ENCODE peak calls at places on chromosomes 6 and 20, in six cellular contexts. One of them, this sample, is unnamed.

GRCh38 chr20:3406481-3407425 is 716 bp downstream of the DNAAF9 start:
- DNase-seq in neural crest cell: peak; percentile 9
- DNase-seq in fibroblast of pulmonary artery: peak; percentile 51
- DNase-seq in activated naive CD4-positive, alpha-beta T cell treated with anti-CD3 and anti-CD28 coated beads, Interleukin-2, amount 10 ng/mL, durations not matched to agents 7 days and 5 days: no peak
- DNase-seq in GM03348: peak; percentile 65
- DNase-seq in astrocyte of the spinal cord: no peak
- DNase-seq in this sample: peak; percentile 76

GRCh38 chr20:24620937-24621519 is 151.6 kb downstream of the SYNDIG1 start:
- DNase-seq in neural crest cell: no peak
- DNase-seq in fibroblast of pulmonary artery: no peak
- DNase-seq in activated naive CD4-positive, alpha-beta T cell treated with anti-CD3 and anti-CD28 coated beads, Interleukin-2, amount 10 ng/mL, durations not matched to agents 7 days and 5 days: no peak
- DNase-seq in GM03348: no peak
- DNase-seq in astrocyte of the spinal cord: no peak
- DNase-seq in this sample: no peak

GRCh38 chr6:72589096-72589495 is 32.8 kb upstream of the KCNQ5 start:
- DNase-seq in neural crest cell: no peak
- DNase-seq in fibroblast of pulmonary artery: peak; percentile 35
- DNase-seq in activated naive CD4-positive, alpha-beta T cell treated with anti-CD3 and anti-CD28 coated beads, Interleukin-2, amount 10 ng/mL, durations not matched to agents 7 days and 5 days: no peak
- DNase-seq in GM03348: no peak
- DNase-seq in astrocyte of the spinal cord: peak; percentile 34
- DNase-seq in this sample: peak; percentile 7

GRCh38 chr20:21090738-21091120 is 15.4 kb downstream of the LINC00237 start:
- DNase-seq in neural crest cell: no peak
- DNase-seq in fibroblast of pulmonary artery: no peak
- DNase-seq in activated naive CD4-positive, alpha-beta T cell treated with anti-CD3 and anti-CD28 coated beads, Interleukin-2, amount 10 ng/mL, durations not matched to agents 7 days and 5 days: no peak
- DNase-seq in GM03348: no peak
- DNase-seq in astrocyte of the spinal cord: no peak
- DNase-seq in this sample: no peak

GRCh38 chr6:10505529-10505928 is 15.6 kb upstream of the GCNT2 start:
- DNase-seq in neural crest cell: no peak
- DNase-seq in fibroblast of pulmonary artery: no peak
- DNase-seq in activated naive CD4-positive, alpha-beta T cell treated with anti-CD3 and anti-CD28 coated beads, Interleukin-2, amount 10 ng/mL, durations not matched to agents 7 days and 5 days: no peak
- DNase-seq in GM03348: no peak
- DNase-seq in astrocyte of the spinal cord: no peak
- DNase-seq in this sample: no peak

GRCh38 chr20:50339196-50339901 is 148.7 kb downstream of the CEBPB start:
- DNase-seq in neural crest cell: no peak
- DNase-seq in fibroblast of pulmonary artery: peak; percentile 51
- DNase-seq in activated naive CD4-positive, alpha-beta T cell treated with anti-CD3 and anti-CD28 coated beads, Interleukin-2, amount 10 ng/mL, durations not matched to agents 7 days and 5 days: no peak
- DNase-seq in GM03348: peak; percentile 92
- DNase-seq in astrocyte of the spinal cord: peak; percentile 45
- DNase-seq in this sample: peak; percentile 75

GRCh38 chr20:63009988-63010769 is 3.4 kb upstream of the BHLHE23 start:
- DNase-seq in neural crest cell: no peak
- DNase-seq in fibroblast of pulmonary artery: peak; percentile 11
- DNase-seq in activated naive CD4-positive, alpha-beta T cell treated with anti-CD3 and anti-CD28 coated beads, Interleukin-2, amount 10 ng/mL, durations not matched to agents 7 days and 5 days: peak; percentile 82
- DNase-seq in GM03348: no peak
- DNase-seq in astrocyte of the spinal cord: no peak
- DNase-seq in this sample: peak; percentile 26

GRCh38 chr6:16238057-16238657 is at the start of gene GMPR:
- DNase-seq in neural crest cell: peak; percentile 35
- DNase-seq in fibroblast of pulmonary artery: peak; percentile 59
- DNase-seq in activated naive CD4-positive, alpha-beta T cell treated with anti-CD3 and anti-CD28 coated beads, Interleukin-2, amount 10 ng/mL, durations not matched to agents 7 days and 5 days: peak; percentile 85
- DNase-seq in GM03348: peak; percentile 95
- DNase-seq in astrocyte of the spinal cord: peak; percentile 59
- DNase-seq in this sample: peak; percentile 54

GRCh38 chr6:106490030-106490429 is 129.5 kb downstream of the CRYBG1 start:
- DNase-seq in neural crest cell: no peak
- DNase-seq in fibroblast of pulmonary artery: no peak
- DNase-seq in activated naive CD4-positive, alpha-beta T cell treated with anti-CD3 and anti-CD28 coated beads, Interleukin-2, amount 10 ng/mL, durations not matched to agents 7 days and 5 days: no peak
- DNase-seq in GM03348: no peak
- DNase-seq in astrocyte of the spinal cord: no peak
- DNase-seq in this sample: no peak

GRCh38 chr6:101080597-101080996 is 199.5 kb upstream of the ASCC3 start:
- DNase-seq in neural crest cell: no peak
- DNase-seq in fibroblast of pulmonary artery: peak; percentile 66
- DNase-seq in activated naive CD4-positive, alpha-beta T cell treated with anti-CD3 and anti-CD28 coated beads, Interleukin-2, amount 10 ng/mL, durations not matched to agents 7 days and 5 days: no peak
- DNase-seq in GM03348: peak; percentile 12
- DNase-seq in astrocyte of the spinal cord: no peak
- DNase-seq in this sample: peak; percentile 73

GRCh38 chr6:149334201-149334600 is 16.7 kb downstream of the TAB2 start:
- DNase-seq in neural crest cell: no peak
- DNase-seq in fibroblast of pulmonary artery: peak; percentile 65
- DNase-seq in activated naive CD4-positive, alpha-beta T cell treated with anti-CD3 and anti-CD28 coated beads, Interleukin-2, amount 10 ng/mL, durations not matched to agents 7 days and 5 days: no peak
- DNase-seq in GM03348: no peak
- DNase-seq in astrocyte of the spinal cord: peak; percentile 81
- DNase-seq in this sample: peak; percentile 62

GRCh38 chr20:24102290-24102689 is 113.7 kb upstream of the GGTLC1 start:
- DNase-seq in neural crest cell: no peak
- DNase-seq in fibroblast of pulmonary artery: peak; percentile 13
- DNase-seq in activated naive CD4-positive, alpha-beta T cell treated with anti-CD3 and anti-CD28 coated beads, Interleukin-2, amount 10 ng/mL, durations not matched to agents 7 days and 5 days: peak; percentile 50
- DNase-seq in GM03348: no peak
- DNase-seq in astrocyte of the spinal cord: no peak
- DNase-seq in this sample: no peak

GRCh38 chr6:118580585-118581419 is 32.7 kb downstream of the PLN start:
- DNase-seq in neural crest cell: peak; percentile 14
- DNase-seq in fibroblast of pulmonary artery: peak; percentile 93
- DNase-seq in activated naive CD4-positive, alpha-beta T cell treated with anti-CD3 and anti-CD28 coated beads, Interleukin-2, amount 10 ng/mL, durations not matched to agents 7 days and 5 days: peak; percentile 27
- DNase-seq in GM03348: peak; percentile 75
- DNase-seq in astrocyte of the spinal cord: peak; percentile 81
- DNase-seq in this sample: peak; percentile 83

GRCh38 chr20:16749573-16749972 is 1.4 kb downstream of the OTOR start:
- DNase-seq in neural crest cell: peak; percentile 7
- DNase-seq in fibroblast of pulmonary artery: no peak
- DNase-seq in activated naive CD4-positive, alpha-beta T cell treated with anti-CD3 and anti-CD28 coated beads, Interleukin-2, amount 10 ng/mL, durations not matched to agents 7 days and 5 days: no peak
- DNase-seq in GM03348: no peak
- DNase-seq in astrocyte of the spinal cord: no peak
- DNase-seq in this sample: no peak

GRCh38 chr6:143267740-143268139 is 182.8 kb downstream of the ADAT2 start:
- DNase-seq in neural crest cell: no peak
- DNase-seq in fibroblast of pulmonary artery: no peak
- DNase-seq in activated naive CD4-positive, alpha-beta T cell treated with anti-CD3 and anti-CD28 coated beads, Interleukin-2, amount 10 ng/mL, durations not matched to agents 7 days and 5 days: no peak
- DNase-seq in GM03348: no peak
- DNase-seq in astrocyte of the spinal cord: no peak
- DNase-seq in this sample: no peak

This sample was measured in foreskin fibroblast.